ENCODE peak calls at places on chromosomes 12 and 14, in five cellular contexts. X, W, M, K and S are unnamed samples.

GRCh38 chr12:105409881-105410471 is 79.5 kb downstream of the C12orf75 start:
- DNase-seq in K (peak; percentile 34), M (no peak), X (peak; percentile 96), W (no peak), S (peak; percentile 23)

GRCh38 chr12:109827566-109828550 is 5.3 kb downstream of the TRPV4 start:
- DNase-seq in K (peak; percentile 70), W (peak; percentile 36), X (peak; percentile 44), M (no peak), S (no peak)

GRCh38 chr12:116784238-116784612 is 46.1 kb downstream of the RNFT2 start:
- DNase-seq in W (no peak), M (peak; percentile 67), K (no peak), X (no peak), S (no peak)

GRCh38 chr14:39665084-39665483 is 232.9 kb upstream of the FBXO33 start:
- DNase-seq in K (no peak), M (no peak), X (no peak), W (no peak), S (no peak)

GRCh38 chr12:89528434-89528833 is 2.6 kb upstream of the POC1B start:
- DNase-seq in W (no peak), K (no peak), X (no peak), M (no peak), S (no peak)

GRCh38 chr14:34895277-34895676 is 20.1 kb upstream of the BAZ1A start:
- DNase-seq in K (no peak), W (no peak), X (no peak), M (no peak), S (no peak)

GRCh38 chr12:50509009-50509663 is 4.4 kb downstream of the DIP2B start:
- DNase-seq in K (no peak), W (no peak), M (no peak), X (no peak), S (no peak)

GRCh38 chr12:68891141-68891540 is 41.8 kb downstream of the CPM start:
- DNase-seq in M (no peak), K (no peak), W (no peak), X (no peak), S (no peak)

GRCh38 chr12:95607642-95608041 is 56.4 kb upstream of the USP44 start:
- DNase-seq in W (no peak), K (no peak), M (no peak), X (peak; percentile 92), S (peak; percentile 47)

GRCh38 chr14:24430682-24431568 is 1.2 kb downstream of the KHNYN start:
- DNase-seq in X (peak; percentile 41), K (peak; percentile 62), M (no peak), W (no peak), S (peak; percentile 37)

GRCh38 chr14:98138666-98139065 is 1133.3 kb downstream of the BCL11B start:
- DNase-seq in M (peak; percentile 10), W (peak; percentile 10), K (no peak), X (no peak), S (peak; percentile 16)

GRCh38 chr12:99332936-99333591 is 314.5 kb upstream of the GARIN6 start:
- DNase-seq in X (no peak), M (no peak), K (no peak), W (no peak), S (no peak)

GRCh38 chr12:6703631-6704030 is 3.0 kb upstream of the PIANP start:
- DNase-seq in W (no peak), M (peak; percentile 19), K (no peak), X (no peak), S (no peak)

GRCh38 chr12:27434673-27435565 is 11.6 kb upstream of the SMCO2 start:
- DNase-seq in M (peak; percentile 54), X (peak; percentile 17), W (no peak), K (no peak), S (peak; percentile 21)

GRCh38 chr14:70257526-70257925 is 68.8 kb upstream of the SLC8A3 start:
- DNase-seq in X (no peak), M (peak; percentile 50), W (peak; percentile 21), K (no peak), S (no peak)

GRCh38 chr14:94388027-94388895 is at the start of gene SERPINA1:
- DNase-seq in W (no peak), X (no peak), M (no peak), K (no peak), S (peak; percentile 55)

GRCh38 chr12:60539592-60539991 is 943.8 kb downstream of the SLC16A7 start:
- DNase-seq in K (no peak), M (no peak), W (no peak), X (no peak), S (no peak)

GRCh38 chr14:95098984-95099599 is 58.2 kb downstream of the DICER1 start:
- DNase-seq in K (peak; percentile 58), X (peak; percentile 25), W (peak; percentile 63), M (peak; percentile 14), S (peak; percentile 50)

GRCh38 chr14:80202888-80203562 is 8.3 kb downstream of the DIO2 start:
- DNase-seq in K (no peak), M (peak; percentile 7), X (no peak), W (peak; percentile 10), S (no peak)

GRCh38 chr12:93322784-93323183 is 54.9 kb upstream of the NUDT4 start:
- DNase-seq in X (peak; percentile 67), K (no peak), W (peak; percentile 32), M (no peak), S (no peak)

GRCh38 chr12:75959506-75959905 is 72.1 kb downstream of the PHLDA1 start:
- DNase-seq in X (no peak), M (no peak), W (no peak), K (no peak), S (no peak)

GRCh38 chr14:70415788-70416187 is 1.1 kb downstream of the SYNJ2BP start:
- DNase-seq in M (no peak), W (no peak), X (peak; percentile 1), K (no peak), S (no peak)

GRCh38 chr12:2617365-2617764 is 177.4 kb upstream of the FKBP4 start:
- DNase-seq in M (no peak), X (no peak), K (no peak), W (no peak), S (no peak)

GRCh38 chr12:131775904-131776889 is 52.0 kb upstream of the MMP17 start:
- DNase-seq in W (no peak), X (no peak), K (no peak), M (no peak), S (no peak)

GRCh38 chr14:21494902-21495762 is 16.0 kb downstream of the METTL3 start:
- DNase-seq in W (no peak), M (no peak), K (no peak), X (no peak), S (no peak)

GRCh38 chr12:121748571-121749265 is 36.2 kb downstream of the TMEM120B start:
- DNase-seq in W (no peak), K (peak; percentile 68), X (peak; percentile 95), M (peak; percentile 84), S (no peak)

GRCh38 chr14:59630281-59630963 is 53.8 kb upstream of the CCDC175 start:
- DNase-seq in W (no peak), K (no peak), M (no peak), X (no peak), S (peak; percentile 4)

GRCh38 chr14:53516261-53516774 is 363.2 kb upstream of the DDHD1 start:
- DNase-seq in X (no peak), W (no peak), M (no peak), K (no peak), S (no peak)

GRCh38 chr14:95040723-95041476 is 116.4 kb downstream of the DICER1 start:
- DNase-seq in M (no peak), K (no peak), X (no peak), W (no peak), S (no peak)

GRCh38 chr14:99840265-99840664 is 47.1 kb downstream of the EML1 start:
- DNase-seq in K (no peak), X (no peak), W (no peak), M (no peak), S (no peak)

GRCh38 chr14:99841436-99842071 is 48.3 kb downstream of the EML1 start:
- DNase-seq in X (no peak), M (no peak), K (peak; percentile 39), W (no peak), S (no peak)

GRCh38 chr14:99838555-99839193 is 45.5 kb downstream of the EML1 start:
- DNase-seq in W (no peak), M (no peak), X (no peak), K (no peak), S (peak; percentile 21)

GRCh38 chr14:99840774-99841305 is 47.6 kb downstream of the EML1 start:
- DNase-seq in K (no peak), X (no peak), W (no peak), M (no peak), S (no peak)

GRCh38 chr14:99839696-99840095 is 46.5 kb downstream of the EML1 start:
- DNase-seq in X (no peak), W (no peak), K (peak; percentile 50), M (no peak), S (no peak)
- H3K27ac ChIP-seq in X (no peak overlapping the region), W (no peak overlapping the region), K (no peak overlapping the region), M (no peak overlapping the region), S (no peak overlapping the region)

DNA sequence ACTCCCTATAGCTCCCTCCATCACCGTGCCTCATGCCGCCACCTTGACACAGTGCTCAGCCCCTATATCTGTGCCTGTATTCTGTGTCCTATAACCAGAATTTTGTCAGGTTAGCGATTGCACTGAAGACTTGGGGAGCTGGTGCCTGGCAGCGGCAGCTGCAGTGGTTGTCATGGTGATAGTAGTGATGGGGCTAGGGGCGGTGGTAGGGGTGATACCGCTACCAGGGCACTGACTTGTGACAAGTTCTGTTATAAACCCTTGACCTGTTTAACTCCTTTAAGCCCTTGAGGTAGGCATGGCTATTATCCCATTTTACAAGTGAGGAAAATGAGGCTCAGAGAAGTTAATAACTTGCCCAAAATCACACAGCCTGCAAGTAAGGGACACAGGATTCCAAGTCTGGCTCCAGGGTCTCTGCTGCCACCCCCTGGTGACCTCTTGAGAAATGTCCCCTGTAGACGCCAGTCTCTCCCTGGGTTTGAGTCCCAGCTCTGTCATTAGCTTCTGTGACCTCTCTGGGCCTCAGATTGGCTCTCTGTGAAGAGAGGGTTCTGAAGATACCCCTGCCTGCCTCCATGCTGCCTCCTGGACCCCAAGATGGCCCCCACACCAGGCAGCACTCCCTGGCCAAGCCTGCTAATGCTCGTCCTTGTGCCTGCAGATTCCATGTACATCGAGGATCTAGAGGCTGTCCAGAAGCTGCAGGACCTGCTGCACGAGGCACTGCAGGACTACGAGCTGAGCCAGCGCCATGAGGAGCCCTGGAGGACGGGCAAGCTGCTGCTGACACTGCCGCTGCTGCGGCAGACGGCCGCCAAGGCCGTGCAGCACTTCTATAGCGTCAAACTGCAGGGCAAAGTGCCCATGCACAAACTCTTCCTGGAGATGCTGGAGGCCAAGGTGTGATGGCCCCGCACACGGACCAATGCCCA is 121.9 kb downstream of the ESRRB start:
- DNase-seq in K (no peak), M (peak; percentile 42), X (no peak), W (no peak), S (no peak)
- TF ChIP-seq POLR2A in K (no peak), M (no peak), X (no peak), W (no peak), S (no peak)

GRCh38 chr12:33825442-33825841 is 196.9 kb upstream of the ALG10 start:
- DNase-seq in W (no peak), M (no peak), X (no peak), K (no peak), S (no peak)

GRCh38 chr12:33830070-33830469 is 192.2 kb upstream of the ALG10 start:
- DNase-seq in W (no peak), M (no peak), X (no peak), K (no peak), S (no peak)

GRCh38 chr12:33828326-33828725 is 194.0 kb upstream of the ALG10 start:
- DNase-seq in X (no peak), K (no peak), W (no peak), M (no peak), S (no peak)

GRCh38 chr12:33825986-33826602 is 196.2 kb upstream of the ALG10 start:
- DNase-seq in W (no peak), M (no peak), K (no peak), X (no peak), S (no peak)
- H3K27me3 ChIP-seq in W (no peaks in the 10 kb centered on the region), M (no peaks in the 10 kb centered on the region), K (no peaks in the 10 kb centered on the region), X (no peaks in the 10 kb centered on the region), S (no peaks in the 10 kb centered on the region)

GRCh38 chr14:65434216-65434850 is 21.8 kb downstream of the FUT8 start:
- DNase-seq in K (no peak), W (no peak), M (no peak), X (no peak), S (no peak)
- H3K27ac ChIP-seq in K (no peak overlapping the region), W (no peak overlapping the region), M (peak overlapping the region; percentile 76), X (no peak overlapping the region), S (no peak overlapping the region)